ENCODE peak calls at places on chromosomes 3 and 15, in five cellular contexts. V is endothelial cell of umbilical vein, X is Panc1, O is breast epithelium, I is esophagus muscularis mucosa. N is an unnamed sample. For H3K36me3, the result is how much of the 10 kb centered on the place peaks cover.

GRCh38 chr15:79283252-79284048 is 928 bp downstream of the ANKRD34C start:
- DNase-seq in V (peak), X (no peak), O (no peak), I (no peak), N (no peak)

GRCh38 chr3:129908417-129908816 is 14.9 kb upstream of the TMCC1 start:
- DNase-seq in V (peak), X (no peak), O (no peak), I (no peak), N (no peak)

GRCh38 chr15:78979456-78980320 is 34.8 kb upstream of the CTSH start:
- DNase-seq in V (peak), X (peak), O (peak), I (no peak), N (no peak)

GRCh38 chr3:126112531-126113237 is 28.8 kb upstream of the SLC41A3 start:
- DNase-seq in V (no peak), X (no peak), O (peak), I (no peak), N (peak)

GRCh38 chr3:42961633-42962032 is 17.5 kb upstream of the GASK1A start:
- DNase-seq in V (peak), X (peak), O (no peak), I (no peak), N (no peak)

GRCh38 chr3:69784854-69785523 is 45.7 kb downstream of the MITF start:
- DNase-seq in V (peak), X (no peak), O (no peak), I (no peak), N (peak)

GRCh38 chr15:69853572-69853971 is 244.1 kb downstream of the TLE3 start:
- DNase-seq in V (no peak), X (peak), O (no peak), I (no peak), N (no peak)

GRCh38 chr15:90030376-90030775 is 29.3 kb downstream of the ZNF710 start:
- DNase-seq in V (no peak), X (no peak), O (no peak), I (no peak), N (peak)

GRCh38 chr3:122680381-122681293 is at the start of gene PARP14:
- DNase-seq in V (peak), X (no peak), O (peak), I (no peak), N (peak)

GRCh38 chr3:184924547-184924946 is 112.6 kb downstream of the VPS8 start:
- DNase-seq in V (no peak), X (no peak), O (no peak), I (no peak), N (no peak)

GRCh38 chr15:77083381-77084160 is 12.7 kb upstream of the TSPAN3 start:
- DNase-seq in V (peak), X (no peak), O (peak), I (peak), N (no peak)

GRCh38 chr3:31213869-31214486 is 318.7 kb upstream of the STT3B start:
- DNase-seq in V (peak), X (no peak), O (no peak), I (no peak), N (no peak)

GRCh38 chr3:194809382-194809781 is 123.7 kb downstream of the FAM43A start:
- DNase-seq in V (no peak), X (no peak), O (no peak), I (no peak), N (no peak)

GRCh38 chr15:79682285-79682684 is 214.5 kb downstream of the MTHFS start:
- DNase-seq in V (peak), X (no peak), O (no peak), I (no peak), N (no peak)

GRCh38 chr15:51076898-51077564 is 17.7 kb downstream of the TNFAIP8L3 start:
- DNase-seq in V (no peak), X (no peak), O (no peak), I (no peak), N (no peak)

GRCh38 chr15:85865070-85865684 is 70.5 kb upstream of the KLHL25 start:
- DNase-seq in V (peak), X (peak), O (no peak), I (no peak), N (no peak)

GRCh38 chr15:75200391-75200764 is 1.3 kb upstream of the C15orf39 start:
- DNase-seq in V (no peak), X (no peak), O (no peak), I (no peak), N (no peak)
- TF ChIP-seq POLR2AphosphoS5 in V (no peak), X (no peak), O (no peak), I (no peak), N (no peak)

DNA sequence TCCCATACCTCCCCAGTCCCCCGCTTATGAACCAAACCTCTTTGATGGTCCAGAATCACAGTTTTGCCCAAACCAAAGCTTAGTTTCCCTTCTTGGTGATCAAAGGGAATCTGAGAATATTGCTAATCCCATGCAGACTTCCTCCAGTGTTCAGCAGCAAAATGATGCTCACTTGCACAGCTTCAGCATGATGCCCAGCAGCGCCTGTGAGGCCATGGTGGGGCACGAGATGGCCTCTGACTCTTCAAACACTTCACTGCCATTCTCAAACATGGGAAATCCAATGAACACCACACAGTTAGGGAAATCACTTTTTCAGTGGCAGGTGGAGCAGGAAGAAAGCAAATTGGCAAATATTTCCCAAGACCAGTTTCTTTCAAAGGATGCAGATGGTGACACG is 4.2 kb downstream of the NFKBIZ start:
- DNase-seq in V (no peak), X (no peak), O (no peak), I (no peak), N (no peak)
- H3K36me3 ChIP-seq in V (under half), X (half or more), O (under half), I (half or more), N (half or more)

GRCh38 chr3:159669024-159669476 is 319.6 kb upstream of the IL12A start:
- DNase-seq in V (peak), X (no peak), O (no peak), I (peak), N (no peak)
- H3K27ac ChIP-seq in V (no peak), X (no peak), O (no peak), I (no peak), N (no peak)

DNA sequence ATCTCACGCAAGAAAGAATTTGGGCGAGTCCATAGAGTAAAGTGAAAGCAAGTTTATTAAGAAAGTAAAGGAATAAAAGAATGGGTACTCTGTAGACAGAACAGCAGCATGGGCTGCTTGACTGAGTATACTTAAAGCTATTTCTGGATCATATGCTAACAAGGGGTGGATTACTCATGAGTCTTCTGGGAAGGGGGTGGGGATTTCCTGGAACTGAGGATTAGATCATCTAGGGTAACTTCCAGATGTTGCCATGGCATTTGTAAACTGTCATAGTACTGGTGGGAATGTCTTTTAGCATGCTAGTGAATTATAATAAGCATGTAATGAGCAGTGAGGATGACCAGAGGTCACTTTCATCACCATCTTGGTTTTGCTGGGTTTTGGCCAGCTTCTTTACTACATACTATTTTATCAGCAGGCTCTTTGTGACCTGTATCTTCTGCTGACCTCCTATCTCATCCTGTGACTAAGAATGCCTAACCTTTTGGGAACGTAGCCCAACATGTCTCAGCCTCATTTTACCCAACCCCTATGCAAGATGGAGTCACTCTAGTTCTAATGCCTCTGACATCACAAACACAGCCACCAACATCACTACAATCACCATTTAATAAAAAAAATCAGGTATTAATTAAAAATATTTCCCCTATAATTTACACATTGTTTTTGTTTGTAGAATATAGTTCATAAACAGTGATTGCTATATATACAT is 890.7 kb upstream of the EPHA6 start:
- DNase-seq in V (peak), X (no peak), O (no peak), I (no peak), N (no peak)
- TF ChIP-seq POLR2AphosphoS5 in V (no peak), X (no peak), O (no peak), I (peak), N (peak)

GRCh38 chr3:46923559-46924350 is 46.2 kb downstream of the PTH1R start:
- DNase-seq in V (peak), X (no peak), O (no peak), I (no peak), N (no peak)

GRCh38 chr3:46921871-46922271 is 44.4 kb downstream of the PTH1R start:
- DNase-seq in V (no peak), X (no peak), O (no peak), I (no peak), N (no peak)

GRCh38 chr3:46922871-46923558 is 45.5 kb downstream of the PTH1R start:
- DNase-seq in V (no peak), X (no peak), O (no peak), I (no peak), N (peak)

GRCh38 chr3:46921041-46921440 is 43.5 kb downstream of the PTH1R start:
- DNase-seq in V (no peak), X (no peak), O (no peak), I (no peak), N (peak)

GRCh38 chr3:46922426-46922825 is 44.9 kb downstream of the PTH1R start:
- DNase-seq in V (no peak), X (no peak), O (no peak), I (no peak), N (peak)
- H3K36me3 ChIP-seq in V (under half), X (under half), O (under half), I (half or more), N (half or more)

GRCh38 chr3:26068890-26069289 is 279.0 kb downstream of the OXSM start:
- DNase-seq in V (no peak), X (no peak), O (no peak), I (no peak), N (no peak)

GRCh38 chr3:26061947-26062346 is 272.1 kb downstream of the OXSM start:
- DNase-seq in V (no peak), X (no peak), O (no peak), I (no peak), N (no peak)

GRCh38 chr3:26058774-26059455 is 269.0 kb downstream of the OXSM start:
- DNase-seq in V (no peak), X (no peak), O (no peak), I (no peak), N (no peak)

GRCh38 chr3:26064297-26064696 is 274.4 kb downstream of the OXSM start:
- DNase-seq in V (no peak), X (no peak), O (no peak), I (no peak), N (no peak)
- H3K27ac ChIP-seq in V (no peak), X (no peak), O (no peak), I (no peak), N (no peak)

N was measured in suprapubic skin.